ENCODE peak calls at places on chromosomes 16 and 17, in six cellular contexts. A is gastrocnemius medialis, R is pancreas, J is brain microvascular endothelial cell, V is HL-60, H is PC-3. L is an unnamed sample. For H3K27me3, the result is how much of the 10 kb centered on the place peaks cover.

GRCh38 chr17:1716076-1716911 is 6.1 kb upstream of the TLCD2 start:
- DNase-seq in A (peak), R (peak), J (peak), V (peak), H (peak), L (peak)

GRCh38 chr16:66590322-66590721 is 11.1 kb downstream of the CMTM2 start:
- DNase-seq in A (no peak), R (no peak), J (no peak), V (no peak), H (no peak), L (no peak)

GRCh38 chr17:27236710-27237315 is 57.1 kb upstream of the WSB1 start:
- DNase-seq in A (peak), R (peak), J (peak), V (no peak), H (peak), L (peak)

GRCh38 chr16:9837481-9837880 is 344.7 kb downstream of the GRIN2A start:
- DNase-seq in A (no peak), R (no peak), J (no peak), V (no peak), H (no peak), L (no peak)

GRCh38 chr17:77423589-77424451 is 283.1 kb downstream of the SEC14L1 start:
- DNase-seq in A (peak), R (peak), J (peak), V (no peak), H (peak), L (peak)

GRCh38 chr17:64037180-64037579 is 16.7 kb upstream of the ICAM2 start:
- DNase-seq in A (no peak), R (no peak), J (no peak), V (no peak), H (no peak), L (no peak)

GRCh38 chr17:55187371-55187770 is 77.4 kb upstream of the HLF start:
- DNase-seq in A (no peak), R (no peak), J (no peak), V (no peak), H (no peak), L (no peak)

GRCh38 chr17:60468371-60468770 is 46.1 kb downstream of the CHCT1 start:
- DNase-seq in A (no peak), R (no peak), J (no peak), V (no peak), H (no peak), L (no peak)

GRCh38 chr17:59154335-59154720 is 658 bp downstream of the SKA2 start:
- DNase-seq in A (no peak), R (peak), J (peak), V (peak), H (peak), L (peak)

GRCh38 chr16:89695086-89695874 is 6.2 kb downstream of the SPATA2L start:
- DNase-seq in A (no peak), R (peak), J (no peak), V (no peak), H (no peak), L (no peak)

GRCh38 chr17:48011405-48012150 is 26.0 kb downstream of the COPZ2 start:
- DNase-seq in A (no peak), R (no peak), J (peak), V (no peak), H (peak), L (peak)

GRCh38 chr16:87406495-87407088 is 14.5 kb downstream of the MAP1LC3B start:
- DNase-seq in A (no peak), R (no peak), J (no peak), V (no peak), H (no peak), L (no peak)

GRCh38 chr17:83194189-83194565 is 114.8 kb downstream of the METRNL start:
- DNase-seq in A (no peak), R (no peak), J (no peak), V (no peak), H (no peak), L (no peak)

GRCh38 chr17:83194761-83195329 is 115.4 kb downstream of the METRNL start:
- DNase-seq in A (peak), R (no peak), J (no peak), V (no peak), H (no peak), L (no peak)

GRCh38 chr17:83196088-83196765 is 116.8 kb downstream of the METRNL start:
- DNase-seq in A (peak), R (no peak), J (no peak), V (no peak), H (no peak), L (no peak)

GRCh38 chr17:83196973-83197880 is 117.8 kb downstream of the METRNL start:
- DNase-seq in A (peak), R (no peak), J (no peak), V (no peak), H (no peak), L (no peak)

DNA sequence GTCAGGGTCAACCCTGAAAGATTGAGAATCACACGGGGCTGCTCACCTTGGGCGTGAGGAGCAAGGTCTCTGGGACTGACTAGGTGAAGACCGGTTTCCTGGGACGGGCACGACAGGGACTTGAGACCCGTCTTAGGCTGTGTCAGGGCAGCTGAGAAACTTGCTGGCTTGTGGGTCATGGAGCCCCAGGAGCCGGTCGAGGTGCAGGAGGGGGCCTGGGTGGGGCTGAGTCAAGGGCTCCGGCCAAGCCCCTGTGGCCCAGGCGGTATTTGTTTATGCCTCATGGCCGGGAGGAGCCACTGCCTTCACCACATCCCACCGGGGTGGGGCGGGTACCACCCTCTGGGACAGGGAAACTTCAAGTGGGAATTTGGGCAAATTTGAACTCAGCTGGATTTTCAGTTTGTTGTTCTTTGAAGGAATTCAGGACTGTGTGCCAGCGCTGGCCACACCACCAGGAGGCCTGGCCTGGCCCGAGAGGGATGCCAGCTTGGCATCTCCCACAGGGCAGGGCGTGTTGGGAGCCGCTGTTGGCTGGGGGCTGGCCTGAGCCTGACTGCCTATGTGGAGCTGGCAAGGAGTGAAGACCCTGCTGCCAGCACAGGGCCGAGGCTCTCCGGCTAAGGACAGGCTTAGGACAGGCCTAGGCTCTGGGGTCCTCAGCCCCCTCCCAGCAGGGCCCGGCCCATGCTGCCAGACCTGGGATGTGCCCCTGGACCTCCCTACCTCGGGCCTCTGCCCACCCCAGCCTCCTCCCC is 116.1 kb downstream of the METRNL start:
- DNase-seq in A (peak), R (no peak), J (no peak), V (no peak), H (no peak), L (no peak)
- TF ChIP-seq CTCF in A (no peak), R (no peak), J (peak), V (no peak), H (no peak), L (peak)

GRCh38 chr17:507441-507840 is 154.8 kb upstream of the RPH3AL start:
- DNase-seq in A (no peak), R (no peak), J (no peak), V (no peak), H (no peak), L (no peak)

GRCh38 chr17:497587-498034 is 145.0 kb upstream of the RPH3AL start:
- DNase-seq in A (no peak), R (no peak), J (no peak), V (no peak), H (no peak), L (no peak)

GRCh38 chr17:509316-509715 is 156.7 kb upstream of the RPH3AL start:
- DNase-seq in A (no peak), R (no peak), J (no peak), V (no peak), H (no peak), L (no peak)

GRCh38 chr17:499836-500543 is 147.4 kb upstream of the RPH3AL start:
- DNase-seq in A (no peak), R (no peak), J (no peak), V (no peak), H (no peak), L (no peak)

DNA sequence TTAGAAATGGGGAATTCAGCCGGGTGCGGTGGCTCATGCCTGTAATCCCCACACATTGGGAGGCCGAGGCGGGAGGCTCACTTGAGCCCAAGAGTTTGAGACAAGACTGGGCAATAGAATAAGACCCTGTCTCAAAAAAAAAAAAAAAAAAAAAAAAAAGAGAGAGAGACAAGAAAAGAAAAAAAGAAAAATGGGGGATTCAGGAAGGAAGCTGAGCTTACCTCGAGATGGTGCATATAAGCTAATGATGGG is 150.8 kb upstream of the RPH3AL start:
- DNase-seq in A (no peak), R (no peak), J (no peak), V (no peak), H (no peak), L (no peak)
- H3K4me3 ChIP-seq in A (no peak), R (no peak), J (no peak), V (no peak), H (no peak), L (peak)

GRCh38 chr17:8013731-8014557 is 11.5 kb downstream of the GUCY2D start:
- DNase-seq in A (no peak), R (no peak), J (no peak), V (no peak), H (no peak), L (no peak)

GRCh38 chr17:8015957-8016631 is 13.7 kb downstream of the GUCY2D start:
- DNase-seq in A (no peak), R (peak), J (no peak), V (no peak), H (no peak), L (no peak)

GRCh38 chr17:8015236-8015956 is 13.0 kb downstream of the GUCY2D start:
- DNase-seq in A (no peak), R (no peak), J (no peak), V (no peak), H (no peak), L (no peak)

GRCh38 chr17:8012996-8013640 is 10.7 kb downstream of the GUCY2D start:
- DNase-seq in A (no peak), R (no peak), J (no peak), V (no peak), H (no peak), L (no peak)

DNA sequence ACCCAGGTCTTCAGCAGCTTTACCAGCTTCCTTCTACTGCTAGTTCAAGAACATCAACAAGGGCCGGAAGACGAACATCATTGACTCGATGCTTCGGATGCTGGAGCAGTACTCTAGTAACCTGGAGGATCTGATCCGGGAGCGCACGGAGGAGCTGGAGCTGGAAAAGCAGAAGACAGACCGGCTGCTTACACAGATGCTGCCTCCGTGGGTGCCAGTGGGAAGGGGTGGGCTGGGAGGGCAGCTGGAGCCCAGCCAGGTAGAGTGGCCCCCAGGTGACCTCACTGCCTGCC is 12.1 kb downstream of the GUCY2D start:
- DNase-seq in A (no peak), R (no peak), J (no peak), V (no peak), H (no peak), L (no peak)
- H3K27me3 ChIP-seq in A (under half), R (under half), J (under half), V (under half), H (under half), L (under half)

DNA sequence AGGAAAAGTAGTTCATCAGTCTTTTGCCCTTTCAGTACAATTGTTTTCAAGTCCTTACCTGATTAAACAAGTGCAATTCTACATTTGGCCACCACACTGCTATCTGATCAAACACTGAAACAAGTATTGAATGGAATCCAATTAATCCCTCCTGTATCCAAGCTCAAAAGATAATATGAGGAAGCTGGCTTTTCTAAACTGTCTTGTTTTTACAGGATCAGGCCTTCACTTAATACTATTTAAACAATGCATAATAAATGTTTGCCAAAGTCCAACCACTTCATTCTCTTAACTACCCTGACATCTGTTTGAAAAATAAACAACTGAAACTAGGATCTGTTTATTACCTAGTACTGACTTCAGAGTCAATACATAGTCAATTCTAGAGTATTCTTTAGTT is 131.6 kb downstream of the MRTFB start:
- DNase-seq in A (no peak), R (no peak), J (no peak), V (no peak), H (peak), L (peak)
- TF ChIP-seq CTCF in A (peak), R (peak), J (peak), V (no peak), H (peak), L (peak)

GRCh38 chr17:72119280-72119962 is 1.4 kb upstream of the SOX9 start:
- DNase-seq in A (no peak), R (no peak), J (no peak), V (no peak), H (no peak), L (no peak)
- H3K4me3 ChIP-seq in A (peak), R (peak), J (peak), V (no peak), H (peak), L (no peak)

DNA sequence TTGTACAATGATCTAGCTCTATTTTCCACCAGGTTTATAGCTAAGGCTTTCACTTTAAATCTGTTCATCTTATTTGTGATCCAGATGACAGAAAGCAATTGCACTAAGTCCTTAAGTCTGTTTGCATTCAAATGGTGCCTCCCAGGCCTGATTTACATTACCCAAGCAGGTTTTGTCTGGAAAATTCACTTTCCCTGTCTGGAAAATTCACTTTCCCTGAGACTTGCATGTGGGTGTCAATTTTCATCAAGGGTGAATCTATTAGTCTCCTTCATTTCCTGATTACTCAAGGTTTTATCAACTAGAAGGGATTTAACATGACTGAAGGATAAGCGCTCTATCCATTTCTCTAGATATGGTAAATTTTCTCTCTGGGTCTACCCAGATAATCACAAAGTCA is 1480.2 kb upstream of the GOT2 start:
- DNase-seq in A (no peak), R (no peak), J (no peak), V (no peak), H (no peak), L (no peak)
- H3K27me3 ChIP-seq in A (under half), R (under half), J (under half), V (under half), H (under half), L (under half)

L was measured in bronchial epithelial cell.